ENCODE peak calls at places on chromosome 14, in nine cellular contexts. One of them, this sample, is unnamed.

GRCh38 chr14:89240414-89240813 is 176.6 kb downstream of the FOXN3 start:
- DNase-seq in foreskin fibroblast: peak
- DNase-seq in AG10803: peak
- DNase-seq in fibroblast of lung: peak
- DNase-seq in AG04450: peak
- DNase-seq in heart right ventricle: no peak
- DNase-seq in tibial artery: no peak
- DNase-seq in left ventricle myocardium inferior: no peak
- DNase-seq in OCI-LY7: no peak
- DNase-seq in this sample: no peak

GRCh38 chr14:69818760-69819191 is 21.7 kb upstream of the SLC10A1 start:
- DNase-seq in foreskin fibroblast: peak
- DNase-seq in AG10803: peak
- DNase-seq in fibroblast of lung: peak
- DNase-seq in AG04450: peak
- DNase-seq in heart right ventricle: no peak
- DNase-seq in tibial artery: no peak
- DNase-seq in left ventricle myocardium inferior: no peak
- DNase-seq in OCI-LY7: peak
- DNase-seq in this sample: peak

GRCh38 chr14:50657753-50658152 is 10.4 kb downstream of the SAV1 start:
- DNase-seq in foreskin fibroblast: no peak
- DNase-seq in AG10803: no peak
- DNase-seq in fibroblast of lung: no peak
- DNase-seq in AG04450: no peak
- DNase-seq in heart right ventricle: no peak
- DNase-seq in tibial artery: no peak
- DNase-seq in left ventricle myocardium inferior: no peak
- DNase-seq in OCI-LY7: no peak
- DNase-seq in this sample: peak

GRCh38 chr14:30808576-30808975 is 65.8 kb upstream of the COCH start:
- DNase-seq in foreskin fibroblast: peak
- DNase-seq in AG10803: no peak
- DNase-seq in fibroblast of lung: peak
- DNase-seq in AG04450: no peak
- DNase-seq in heart right ventricle: no peak
- DNase-seq in tibial artery: no peak
- DNase-seq in left ventricle myocardium inferior: no peak
- DNase-seq in OCI-LY7: no peak
- DNase-seq in this sample: no peak

GRCh38 chr14:35180179-35180578 is 57.8 kb downstream of the PRORP start:
- DNase-seq in foreskin fibroblast: no peak
- DNase-seq in AG10803: no peak
- DNase-seq in fibroblast of lung: no peak
- DNase-seq in AG04450: no peak
- DNase-seq in heart right ventricle: no peak
- DNase-seq in tibial artery: no peak
- DNase-seq in left ventricle myocardium inferior: no peak
- DNase-seq in OCI-LY7: no peak
- DNase-seq in this sample: no peak

GRCh38 chr14:21868442-21869046 is 194.9 kb upstream of the OR4E1 start:
- DNase-seq in foreskin fibroblast: no peak
- DNase-seq in AG10803: peak
- DNase-seq in fibroblast of lung: no peak
- DNase-seq in AG04450: no peak
- DNase-seq in heart right ventricle: no peak
- DNase-seq in tibial artery: no peak
- DNase-seq in left ventricle myocardium inferior: no peak
- DNase-seq in OCI-LY7: peak
- DNase-seq in this sample: peak

GRCh38 chr14:67131691-67132090 is 57.5 kb upstream of the GARIN2 start:
- DNase-seq in foreskin fibroblast: no peak
- DNase-seq in AG10803: no peak
- DNase-seq in fibroblast of lung: no peak
- DNase-seq in AG04450: no peak
- DNase-seq in heart right ventricle: no peak
- DNase-seq in tibial artery: no peak
- DNase-seq in left ventricle myocardium inferior: no peak
- DNase-seq in OCI-LY7: no peak
- DNase-seq in this sample: no peak

GRCh38 chr14:91244501-91244901 is at the start of gene GPR68:
- DNase-seq in foreskin fibroblast: peak
- DNase-seq in AG10803: peak
- DNase-seq in fibroblast of lung: peak
- DNase-seq in AG04450: peak
- DNase-seq in heart right ventricle: peak
- DNase-seq in tibial artery: peak
- DNase-seq in left ventricle myocardium inferior: peak
- DNase-seq in OCI-LY7: peak
- DNase-seq in this sample: peak

GRCh38 chr14:104969741-104970230 is 8.4 kb downstream of the AHNAK2 start:
- DNase-seq in foreskin fibroblast: no peak
- DNase-seq in AG10803: no peak
- DNase-seq in fibroblast of lung: no peak
- DNase-seq in AG04450: no peak
- DNase-seq in heart right ventricle: peak
- DNase-seq in tibial artery: no peak
- DNase-seq in left ventricle myocardium inferior: no peak
- DNase-seq in OCI-LY7: no peak
- DNase-seq in this sample: no peak

GRCh38 chr14:104967414-104968152 is 10.6 kb downstream of the AHNAK2 start:
- DNase-seq in foreskin fibroblast: peak
- DNase-seq in AG10803: peak
- DNase-seq in fibroblast of lung: peak
- DNase-seq in AG04450: no peak
- DNase-seq in heart right ventricle: peak
- DNase-seq in tibial artery: peak
- DNase-seq in left ventricle myocardium inferior: peak
- DNase-seq in OCI-LY7: no peak
- DNase-seq in this sample: peak

GRCh38 chr14:104968153-104968527 is 10.0 kb downstream of the AHNAK2 start:
- DNase-seq in foreskin fibroblast: peak
- DNase-seq in AG10803: peak
- DNase-seq in fibroblast of lung: peak
- DNase-seq in AG04450: no peak
- DNase-seq in heart right ventricle: peak
- DNase-seq in tibial artery: peak
- DNase-seq in left ventricle myocardium inferior: peak
- DNase-seq in OCI-LY7: no peak
- DNase-seq in this sample: peak

GRCh38 chr14:104970231-104971068 is 7.7 kb downstream of the AHNAK2 start:
- DNase-seq in foreskin fibroblast: peak
- DNase-seq in AG10803: peak
- DNase-seq in fibroblast of lung: peak
- DNase-seq in AG04450: peak
- DNase-seq in heart right ventricle: peak
- DNase-seq in tibial artery: peak
- DNase-seq in left ventricle myocardium inferior: peak
- DNase-seq in OCI-LY7: no peak
- DNase-seq in this sample: peak

DNA sequence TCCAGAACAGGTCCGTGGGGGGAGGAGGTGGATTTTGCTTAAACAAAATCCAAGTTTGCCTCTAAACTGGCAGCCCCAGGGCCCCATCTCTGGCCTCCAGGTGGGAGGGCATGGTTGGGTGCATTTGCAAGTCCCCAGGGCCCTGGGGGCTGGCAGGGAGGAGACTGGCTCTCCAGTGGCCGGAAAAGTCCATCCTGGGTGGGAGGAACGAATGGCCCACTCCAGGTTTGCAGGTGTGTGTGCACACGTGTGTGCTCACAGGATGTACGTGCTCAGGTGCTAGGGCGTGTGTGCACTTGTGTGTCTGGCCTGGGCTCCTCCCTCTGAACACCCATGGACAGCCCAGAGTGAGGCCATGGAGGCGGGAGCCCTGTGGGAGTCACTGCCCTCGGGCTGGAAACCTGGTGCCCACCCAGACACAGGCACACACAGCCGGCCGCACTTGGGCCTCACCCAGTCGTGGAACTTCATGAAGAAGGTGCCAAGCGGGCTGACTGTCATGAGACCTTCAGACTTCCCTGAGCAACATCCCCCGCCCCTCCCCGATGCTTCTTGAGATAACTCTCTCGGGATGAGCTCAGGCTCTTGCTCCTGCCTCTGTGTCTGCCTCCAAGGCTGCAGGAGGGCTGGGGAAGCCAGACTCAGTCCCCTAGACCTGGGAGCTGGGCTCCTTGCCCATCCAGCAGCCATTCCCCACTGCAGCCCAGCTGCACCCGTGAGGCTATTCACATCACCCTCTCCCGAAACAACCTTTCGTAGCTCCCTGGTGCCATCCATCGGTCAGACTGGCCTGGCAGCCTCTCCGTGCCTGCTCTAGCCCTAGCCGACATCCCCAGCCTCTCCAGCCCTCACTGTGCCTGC is 9.4 kb downstream of the AHNAK2 start:
- DNase-seq in foreskin fibroblast: peak
- DNase-seq in AG10803: peak
- DNase-seq in fibroblast of lung: peak
- DNase-seq in AG04450: no peak
- DNase-seq in heart right ventricle: no peak
- DNase-seq in tibial artery: peak
- DNase-seq in left ventricle myocardium inferior: no peak
- DNase-seq in OCI-LY7: peak
- DNase-seq in this sample: peak
- TF ChIP-seq CTCF in foreskin fibroblast: no peak
- TF ChIP-seq CTCF in AG10803: no peak
- TF ChIP-seq CTCF in fibroblast of lung: no peak
- TF ChIP-seq CTCF in AG04450: no peak
- TF ChIP-seq CTCF in heart right ventricle: no peak
- TF ChIP-seq CTCF in tibial artery: peak
- TF ChIP-seq CTCF in left ventricle myocardium inferior: no peak
- TF ChIP-seq CTCF in OCI-LY7: no peak
- TF ChIP-seq CTCF in this sample: peak

GRCh38 chr14:103001226-103001625 is 56.1 kb downstream of the CDC42BPB start:
- DNase-seq in foreskin fibroblast: no peak
- DNase-seq in AG10803: no peak
- DNase-seq in fibroblast of lung: no peak
- DNase-seq in AG04450: no peak
- DNase-seq in heart right ventricle: no peak
- DNase-seq in tibial artery: no peak
- DNase-seq in left ventricle myocardium inferior: no peak
- DNase-seq in OCI-LY7: no peak
- DNase-seq in this sample: no peak
- H3K4me3 ChIP-seq in foreskin fibroblast: no peak
- H3K4me3 ChIP-seq in AG10803: no peak
- H3K4me3 ChIP-seq in fibroblast of lung: no peak
- H3K4me3 ChIP-seq in AG04450: no peak
- H3K4me3 ChIP-seq in heart right ventricle: no peak
- H3K4me3 ChIP-seq in tibial artery: no peak
- H3K4me3 ChIP-seq in left ventricle myocardium inferior: no peak
- H3K4me3 ChIP-seq in OCI-LY7: no peak
- H3K4me3 ChIP-seq in this sample: no peak

GRCh38 chr14:100203962-100204834 is 34.7 kb upstream of the YY1 start:
- DNase-seq in foreskin fibroblast: no peak
- DNase-seq in AG10803: no peak
- DNase-seq in fibroblast of lung: peak
- DNase-seq in AG04450: peak
- DNase-seq in heart right ventricle: no peak
- DNase-seq in tibial artery: no peak
- DNase-seq in left ventricle myocardium inferior: no peak
- DNase-seq in OCI-LY7: no peak
- DNase-seq in this sample: peak

GRCh38 chr14:100203146-100203545 is 35.8 kb upstream of the YY1 start:
- DNase-seq in foreskin fibroblast: no peak
- DNase-seq in AG10803: no peak
- DNase-seq in fibroblast of lung: no peak
- DNase-seq in AG04450: no peak
- DNase-seq in heart right ventricle: no peak
- DNase-seq in tibial artery: no peak
- DNase-seq in left ventricle myocardium inferior: no peak
- DNase-seq in OCI-LY7: no peak
- DNase-seq in this sample: no peak

GRCh38 chr14:100201701-100202100 is 37.2 kb upstream of the YY1 start:
- DNase-seq in foreskin fibroblast: no peak
- DNase-seq in AG10803: no peak
- DNase-seq in fibroblast of lung: no peak
- DNase-seq in AG04450: no peak
- DNase-seq in heart right ventricle: no peak
- DNase-seq in tibial artery: no peak
- DNase-seq in left ventricle myocardium inferior: no peak
- DNase-seq in OCI-LY7: no peak
- DNase-seq in this sample: no peak

GRCh38 chr14:100200311-100200710 is 38.6 kb upstream of the YY1 start:
- DNase-seq in foreskin fibroblast: no peak
- DNase-seq in AG10803: no peak
- DNase-seq in fibroblast of lung: no peak
- DNase-seq in AG04450: no peak
- DNase-seq in heart right ventricle: no peak
- DNase-seq in tibial artery: no peak
- DNase-seq in left ventricle myocardium inferior: no peak
- DNase-seq in OCI-LY7: no peak
- DNase-seq in this sample: no peak

GRCh38 chr14:100202712-100203111 is 36.2 kb upstream of the YY1 start:
- DNase-seq in foreskin fibroblast: no peak
- DNase-seq in AG10803: no peak
- DNase-seq in fibroblast of lung: no peak
- DNase-seq in AG04450: no peak
- DNase-seq in heart right ventricle: no peak
- DNase-seq in tibial artery: no peak
- DNase-seq in left ventricle myocardium inferior: no peak
- DNase-seq in OCI-LY7: no peak
- DNase-seq in this sample: no peak
- TF ChIP-seq CTCF in foreskin fibroblast: no peak
- TF ChIP-seq CTCF in AG10803: no peak
- TF ChIP-seq CTCF in fibroblast of lung: no peak
- TF ChIP-seq CTCF in AG04450: no peak
- TF ChIP-seq CTCF in heart right ventricle: no peak
- TF ChIP-seq CTCF in tibial artery: no peak
- TF ChIP-seq CTCF in left ventricle myocardium inferior: no peak
- TF ChIP-seq CTCF in OCI-LY7: no peak
- TF ChIP-seq CTCF in this sample: no peak

GRCh38 chr14:71374989-71375388 is 467.7 kb downstream of the PCNX1 start:
- DNase-seq in foreskin fibroblast: no peak
- DNase-seq in AG10803: no peak
- DNase-seq in fibroblast of lung: no peak
- DNase-seq in AG04450: no peak
- DNase-seq in heart right ventricle: no peak
- DNase-seq in tibial artery: no peak
- DNase-seq in left ventricle myocardium inferior: no peak
- DNase-seq in OCI-LY7: no peak
- DNase-seq in this sample: no peak

GRCh38 chr14:71372411-71372838 is 465.2 kb downstream of the PCNX1 start:
- DNase-seq in foreskin fibroblast: peak
- DNase-seq in AG10803: peak
- DNase-seq in fibroblast of lung: peak
- DNase-seq in AG04450: peak
- DNase-seq in heart right ventricle: no peak
- DNase-seq in tibial artery: no peak
- DNase-seq in left ventricle myocardium inferior: no peak
- DNase-seq in OCI-LY7: no peak
- DNase-seq in this sample: peak

GRCh38 chr14:71377099-71377498 is 469.8 kb downstream of the PCNX1 start:
- DNase-seq in foreskin fibroblast: no peak
- DNase-seq in AG10803: no peak
- DNase-seq in fibroblast of lung: no peak
- DNase-seq in AG04450: no peak
- DNase-seq in heart right ventricle: no peak
- DNase-seq in tibial artery: no peak
- DNase-seq in left ventricle myocardium inferior: no peak
- DNase-seq in OCI-LY7: no peak
- DNase-seq in this sample: no peak

GRCh38 chr14:71373773-71374172 is 466.5 kb downstream of the PCNX1 start:
- DNase-seq in foreskin fibroblast: no peak
- DNase-seq in AG10803: no peak
- DNase-seq in fibroblast of lung: no peak
- DNase-seq in AG04450: no peak
- DNase-seq in heart right ventricle: no peak
- DNase-seq in tibial artery: no peak
- DNase-seq in left ventricle myocardium inferior: no peak
- DNase-seq in OCI-LY7: no peak
- DNase-seq in this sample: no peak

DNA sequence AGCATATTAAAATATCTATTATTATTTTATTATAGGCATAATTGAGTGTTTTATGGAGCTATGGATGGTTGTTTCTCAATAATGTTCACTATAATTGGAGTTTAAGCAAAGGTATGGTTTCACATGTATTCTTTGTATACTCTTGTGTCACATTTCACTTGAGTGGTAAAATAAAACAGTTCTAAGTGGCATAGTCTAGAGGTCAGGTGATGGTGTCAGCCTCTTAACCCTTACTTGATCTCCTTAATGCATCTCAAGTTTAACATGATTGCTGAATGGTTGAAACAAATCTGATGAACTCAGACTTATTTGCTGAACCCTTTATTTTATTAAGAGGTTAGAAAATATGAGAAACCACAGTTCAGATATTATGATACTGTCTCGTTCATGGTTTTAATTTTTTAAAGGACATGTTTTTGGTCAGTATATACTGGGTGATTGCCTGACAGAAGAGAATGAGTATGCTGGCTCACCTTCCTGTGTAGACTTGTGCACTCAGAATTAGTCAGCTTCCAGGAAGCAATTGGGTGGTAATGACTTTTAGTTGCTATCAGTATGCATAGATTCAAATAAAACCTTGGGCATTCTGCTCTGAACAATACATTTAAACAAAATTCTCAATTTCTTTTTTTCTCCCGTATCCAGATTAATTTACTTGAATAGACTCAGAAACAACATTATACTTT is 464.6 kb downstream of the PCNX1 start:
- DNase-seq in foreskin fibroblast: peak
- DNase-seq in AG10803: peak
- DNase-seq in fibroblast of lung: peak
- DNase-seq in AG04450: no peak
- DNase-seq in heart right ventricle: no peak
- DNase-seq in tibial artery: no peak
- DNase-seq in left ventricle myocardium inferior: no peak
- DNase-seq in OCI-LY7: no peak
- DNase-seq in this sample: peak
- H3K4me3 ChIP-seq in foreskin fibroblast: no peak
- H3K4me3 ChIP-seq in AG10803: no peak
- H3K4me3 ChIP-seq in fibroblast of lung: no peak
- H3K4me3 ChIP-seq in AG04450: no peak
- H3K4me3 ChIP-seq in heart right ventricle: no peak
- H3K4me3 ChIP-seq in tibial artery: no peak
- H3K4me3 ChIP-seq in left ventricle myocardium inferior: no peak
- H3K4me3 ChIP-seq in OCI-LY7: no peak
- H3K4me3 ChIP-seq in this sample: no peak